ENCODE peak calls at places on chromosome 20, in five cellular contexts. L is brain microvascular endothelial cell, V is body of pancreas, F is astrocyte, D is AG04450. J is an unnamed sample.

GRCh38 chr20:11919046-11919445 is 1.4 kb downstream of the BTBD3 start:
- DNase-seq in F (peak), D (no peak), L (no peak), V (peak), J (no peak)

GRCh38 chr20:64121586-64121985 is 14.2 kb upstream of the NPBWR2 start:
- DNase-seq in D (no peak), F (no peak), V (no peak), L (no peak), J (no peak)

GRCh38 chr20:60074276-60074675 is 116.1 kb downstream of the CDH26 start:
- DNase-seq in V (no peak), D (no peak), L (no peak), F (no peak), J (no peak)

GRCh38 chr20:3203315-3204123 is 963 bp downstream of the DDRGK1 start:
- DNase-seq in V (peak), L (no peak), F (no peak), D (no peak), J (peak)

GRCh38 chr20:38957915-38958485 is 4.1 kb upstream of the DHX35 start:
- DNase-seq in L (no peak), V (no peak), F (no peak), D (no peak), J (no peak)

GRCh38 chr20:20094410-20094809 is 42.1 kb downstream of the CFAP61 start:
- DNase-seq in D (no peak), L (no peak), F (no peak), V (no peak), J (no peak)

GRCh38 chr20:25050501-25051350 is 7.2 kb downstream of the ACSS1 start:
- DNase-seq in F (no peak), V (no peak), L (no peak), D (no peak), J (no peak)

GRCh38 chr20:53255102-53255710 is 283.0 kb downstream of the TSHZ2 start:
- DNase-seq in L (no peak), V (no peak), F (no peak), D (no peak), J (no peak)

GRCh38 chr20:33995053-33995816 is 1.5 kb downstream of the RALY start:
- DNase-seq in V (peak), D (no peak), L (no peak), F (no peak), J (peak)

GRCh38 chr20:32251470-32251869 is 26.0 kb upstream of the KIF3B start:
- DNase-seq in F (no peak), D (no peak), V (no peak), L (no peak), J (no peak)

GRCh38 chr20:17626217-17627007 is 55.6 kb downstream of the RRBP1 start:
- DNase-seq in F (no peak), D (no peak), L (no peak), V (peak), J (no peak)

GRCh38 chr20:33280775-33281174 is 2.2 kb upstream of the BPIFB1 start:
- DNase-seq in L (no peak), F (no peak), D (no peak), V (no peak), J (no peak)

GRCh38 chr20:64082126-64082638 is 2.0 kb downstream of the LKAAEAR1 start:
- DNase-seq in D (no peak), F (no peak), V (no peak), L (no peak), J (no peak)

GRCh38 chr20:63611646-63612045 is 15.3 kb downstream of the GMEB2 start:
- DNase-seq in V (no peak), D (no peak), L (no peak), F (no peak), J (no peak)

GRCh38 chr20:62405108-62405980 is 1.7 kb downstream of the CABLES2 start:
- DNase-seq in L (peak), V (peak), D (no peak), F (peak), J (peak)

GRCh38 chr20:36802326-36803223 is 29.0 kb upstream of the DSN1 start:
- DNase-seq in F (peak), D (peak), V (no peak), L (peak), J (peak)

GRCh38 chr20:51985013-51985415 is 182.7 kb upstream of the SALL4 start:
- DNase-seq in L (peak), D (peak), F (peak), V (no peak), J (peak)

GRCh38 chr20:35360033-35360432 is 51.7 kb downstream of the UQCC1 start:
- DNase-seq in L (no peak), F (no peak), V (no peak), D (no peak), J (no peak)

GRCh38 chr20:36926653-36927200 is 24.8 kb downstream of the SAMHD1 start:
- DNase-seq in L (no peak), D (no peak), F (no peak), V (no peak), J (no peak)

GRCh38 chr20:58233881-58234528 is 5.6 kb upstream of the ANKRD60 start:
- DNase-seq in D (no peak), L (no peak), V (peak), F (no peak), J (peak)

GRCh38 chr20:31573555-31574295 is 31.4 kb upstream of the ID1 start:
- DNase-seq in L (no peak), V (no peak), D (no peak), F (no peak), J (peak)

GRCh38 chr20:32506721-32507120 is 78.4 kb downstream of the NOL4L start:
- DNase-seq in L (no peak), V (no peak), D (no peak), F (no peak), J (no peak)

GRCh38 chr20:23233341-23233740 is 117.2 kb upstream of the NXT1 start:
- DNase-seq in F (no peak), D (no peak), V (no peak), L (no peak), J (no peak)

GRCh38 chr20:50237349-50237748 is 46.7 kb downstream of the CEBPB start:
- DNase-seq in D (no peak), F (no peak), L (no peak), V (no peak), J (no peak)

GRCh38 chr20:50242178-50242514 is 51.5 kb downstream of the CEBPB start:
- DNase-seq in L (no peak), F (no peak), D (no peak), V (no peak), J (no peak)

GRCh38 chr20:50240092-50240491 is 49.5 kb downstream of the CEBPB start:
- DNase-seq in F (no peak), V (no peak), L (no peak), D (no peak), J (no peak)

GRCh38 chr20:50234288-50234687 is 43.7 kb downstream of the CEBPB start:
- DNase-seq in F (no peak), V (no peak), L (no peak), D (no peak), J (no peak)

DNA sequence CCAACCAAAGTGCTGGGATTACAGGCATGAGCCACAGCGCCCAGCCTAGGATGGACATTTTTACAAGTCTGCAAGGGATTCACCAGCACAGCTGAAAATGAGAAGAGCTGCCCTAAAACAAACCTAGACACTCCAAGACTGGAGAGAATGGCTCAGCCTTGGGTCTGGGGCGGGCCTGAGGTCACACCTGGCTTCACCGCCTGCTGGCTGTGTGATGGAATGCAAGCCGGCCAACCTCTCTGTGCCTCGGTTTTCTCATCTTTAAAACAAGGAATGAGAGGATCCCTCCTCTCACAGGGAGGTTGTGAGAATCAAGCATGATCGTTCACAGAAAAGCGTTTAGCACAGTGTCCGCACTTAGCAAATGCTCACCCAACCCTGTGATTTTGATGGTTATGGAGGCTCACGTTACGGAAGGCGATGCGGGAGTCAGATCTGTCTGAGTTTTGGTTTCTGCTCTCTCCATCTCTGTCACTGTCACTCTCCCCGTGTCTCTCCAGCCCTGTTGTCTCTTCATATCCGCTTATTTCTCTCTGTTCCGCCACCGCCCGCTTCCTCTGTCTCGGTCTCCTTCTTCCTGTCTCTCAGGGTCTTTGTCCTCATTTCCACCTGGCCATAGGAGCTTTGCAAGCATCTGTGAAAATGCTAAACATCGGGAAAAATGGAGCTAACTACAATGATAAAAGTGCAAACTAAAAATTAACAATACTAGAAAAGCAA is 47.6 kb downstream of the CEBPB start:
- DNase-seq in F (no peak), V (no peak), D (no peak), L (no peak), J (no peak)
- TF ChIP-seq CTCF in F (no peak), V (no peak), D (no peak), L (no peak), J (no peak)

DNA sequence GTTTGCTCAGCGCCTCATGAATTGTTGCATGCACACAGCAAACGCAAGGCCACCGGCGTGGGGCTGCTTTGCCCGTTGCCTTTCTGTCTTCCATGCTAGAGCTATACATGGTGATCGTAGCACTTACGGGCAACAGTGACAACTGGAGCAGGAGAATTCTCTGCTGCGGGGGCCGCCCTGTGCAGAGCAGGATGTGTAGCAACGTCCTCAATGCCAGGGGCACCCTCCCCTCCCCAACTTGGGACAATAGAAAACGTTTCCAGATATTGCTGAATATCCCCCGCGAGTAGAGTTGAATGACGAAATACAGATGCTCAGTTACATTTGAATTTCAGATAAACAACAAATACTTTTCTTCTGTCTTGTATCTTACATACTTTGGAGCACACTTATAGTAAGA is 198.7 kb downstream of the TFAP2C start:
- DNase-seq in F (no peak), L (no peak), D (no peak), V (no peak), J (no peak)
- H3K4me3 ChIP-seq in F (no peak), L (no peak), D (no peak), V (no peak), J (no peak)

GRCh38 chr20:46592580-46593362 is 42.3 kb upstream of the OCSTAMP start:
- DNase-seq in F (no peak), D (no peak), V (no peak), L (no peak), J (no peak)
- TF ChIP-seq CTCF in F (no peak), D (no peak), V (no peak), L (no peak), J (no peak)

GRCh38 chr20:21510995-21511394 is 2.9 kb downstream of the NKX2-2 start:
- DNase-seq in F (no peak), L (no peak), V (no peak), D (no peak), J (no peak)
- H3K4me3 ChIP-seq in F (no peak), L (no peak), V (no peak), D (no peak), J (no peak)